ENCODE peak calls at places on chromosomes 3 and 15, in ten cellular contexts. O is PC-3; Q is lung; H is osteoblast; G is ascending aorta; A is SK-N-SH; S is small intestine; U is CD8-positive, alpha-beta memory T cell; F is stomach; B is spleen. Z is an unnamed sample. For H3K9me3, the result is how much of the 10 kb centered on the place peaks cover.

GRCh38 chr3:113968986-113969385 is 21.2 kb downstream of the ZDHHC23 start:
- DNase-seq in O (no peak), Q (no peak), H (no peak), G (no peak), A (no peak), S (no peak), U (no peak), F (no peak), B (no peak), Z (no peak)

GRCh38 chr15:68609618-68610017 is 30.8 kb downstream of the CORO2B start:
- DNase-seq in O (no peak), Q (no peak), H (peak), G (peak), A (no peak), S (no peak), U (no peak), F (no peak), B (no peak), Z (no peak)

GRCh38 chr15:52086001-52086786 is 26.4 kb downstream of the BCL2L10 start:
- DNase-seq in O (no peak), Q (no peak), H (no peak), G (no peak), A (no peak), S (no peak), U (no peak), F (no peak), B (no peak), Z (no peak)

GRCh38 chr3:156847746-156848339 is 21.7 kb downstream of the LEKR1 start:
- DNase-seq in O (no peak), Q (no peak), H (no peak), G (no peak), A (no peak), S (no peak), U (no peak), F (no peak), B (no peak), Z (no peak)

GRCh38 chr15:63938486-63939061 is 104.8 kb upstream of the HERC1 start:
- DNase-seq in O (no peak), Q (no peak), H (peak), G (no peak), A (no peak), S (no peak), U (no peak), F (no peak), B (no peak), Z (no peak)

GRCh38 chr3:60146121-60146520 is 1096.3 kb upstream of the CFAP20DC start:
- DNase-seq in O (no peak), Q (no peak), H (no peak), G (no peak), A (no peak), S (no peak), U (no peak), F (no peak), B (no peak), Z (no peak)

GRCh38 chr15:34188711-34189110 is 21.2 kb downstream of the KATNBL1 start:
- DNase-seq in O (no peak), Q (no peak), H (no peak), G (no peak), A (no peak), S (no peak), U (no peak), F (no peak), B (no peak), Z (no peak)

GRCh38 chr15:73988075-73988969 is 3.8 kb downstream of the STOML1 start:
- DNase-seq in O (peak), Q (no peak), H (no peak), G (no peak), A (no peak), S (no peak), U (no peak), F (no peak), B (no peak), Z (no peak)

GRCh38 chr3:132726341-132726823 is 4.2 kb upstream of the NPHP3 start:
- DNase-seq in O (peak), Q (no peak), H (peak), G (no peak), A (peak), S (peak), U (no peak), F (no peak), B (no peak), Z (no peak)

GRCh38 chr3:23113455-23114171 is 89.5 kb upstream of the UBE2E2 start:
- DNase-seq in O (peak), Q (no peak), H (peak), G (no peak), A (no peak), S (no peak), U (no peak), F (no peak), B (no peak), Z (no peak)

GRCh38 chr15:38084289-38084688 is 149.8 kb downstream of the TMCO5A start:
- DNase-seq in O (peak), Q (no peak), H (no peak), G (no peak), A (no peak), S (no peak), U (no peak), F (no peak), B (no peak), Z (no peak)

GRCh38 chr15:79154491-79155182 is 64.1 kb upstream of the RASGRF1 start:
- DNase-seq in O (no peak), Q (no peak), H (peak), G (no peak), A (peak), S (no peak), U (no peak), F (no peak), B (no peak), Z (no peak)

GRCh38 chr15:49678655-49679054 is 57.8 kb downstream of the DTWD1 start:
- DNase-seq in O (no peak), Q (no peak), H (no peak), G (no peak), A (no peak), S (no peak), U (no peak), F (no peak), B (no peak), Z (no peak)

GRCh38 chr3:43181202-43181910 is 75.5 kb upstream of the POMGNT2 start:
- DNase-seq in O (peak), Q (no peak), H (no peak), G (peak), A (no peak), S (peak), U (no peak), F (no peak), B (no peak), Z (no peak)

GRCh38 chr15:83012038-83012490 is 625 bp upstream of the C15orf40 start:
- DNase-seq in O (no peak), Q (no peak), H (no peak), G (no peak), A (no peak), S (no peak), U (no peak), F (no peak), B (no peak), Z (no peak)

GRCh38 chr3:13891492-13892073 is 11.7 kb upstream of the WNT7A start:
- DNase-seq in O (no peak), Q (peak), H (peak), G (no peak), A (no peak), S (no peak), U (no peak), F (no peak), B (peak), Z (no peak)

GRCh38 chr15:71512281-71513016 is 297.9 kb upstream of the NR2E3 start:
- DNase-seq in O (peak), Q (no peak), H (no peak), G (no peak), A (no peak), S (no peak), U (no peak), F (no peak), B (no peak), Z (no peak)

GRCh38 chr3:112464264-112464663 is 35.0 kb downstream of the BTLA start:
- DNase-seq in O (no peak), Q (no peak), H (no peak), G (no peak), A (no peak), S (peak), U (no peak), F (no peak), B (no peak), Z (no peak)

GRCh38 chr3:15292765-15293522 is 39.4 kb downstream of the SH3BP5 start:
- DNase-seq in O (no peak), Q (no peak), H (no peak), G (peak), A (no peak), S (no peak), U (no peak), F (no peak), B (no peak), Z (no peak)

DNA sequence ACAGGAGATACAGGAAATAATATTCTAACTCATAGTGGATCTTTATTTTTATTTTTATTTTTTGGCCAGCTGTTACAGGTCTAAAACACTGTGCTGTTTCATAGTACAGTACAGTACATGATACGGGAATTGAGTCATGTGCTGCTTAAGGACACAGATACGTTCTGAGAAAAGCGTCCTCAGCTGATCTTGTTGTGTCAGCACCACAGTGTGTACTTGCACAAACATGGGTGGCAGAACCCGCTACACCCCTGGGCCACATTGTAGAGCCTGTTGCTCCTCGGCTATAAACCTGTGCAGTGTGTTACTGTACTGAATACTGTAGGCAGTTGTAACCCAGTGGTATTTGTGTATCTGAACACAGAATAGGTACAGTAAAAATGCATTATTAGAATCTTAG is 183.4 kb downstream of the OR4M2 start:
- DNase-seq in O (no peak), Q (no peak), H (no peak), G (no peak), A (no peak), S (no peak), U (no peak), F (no peak), B (no peak), Z (no peak)
- H3K9me3 ChIP-seq in O (under half), Q (under half), H (under half), G (under half), A (under half), S (under half), U (under half), F (under half), B (under half), Z (under half)

GRCh38 chr3:105867690-105868449 is 942 bp downstream of the CBLB start:
- DNase-seq in O (peak), Q (no peak), H (no peak), G (no peak), A (no peak), S (peak), U (no peak), F (no peak), B (no peak), Z (no peak)

GRCh38 chr3:105868450-105868744 is 415 bp downstream of the CBLB start:
- DNase-seq in O (peak), Q (peak), H (peak), G (peak), A (peak), S (no peak), U (peak), F (peak), B (peak), Z (no peak)

GRCh38 chr3:105865016-105865623 is 3.7 kb downstream of the CBLB start:
- DNase-seq in O (peak), Q (no peak), H (no peak), G (no peak), A (no peak), S (no peak), U (no peak), F (no peak), B (no peak), Z (no peak)

GRCh38 chr3:105865867-105866350 is 2.9 kb downstream of the CBLB start:
- DNase-seq in O (no peak), Q (no peak), H (no peak), G (no peak), A (no peak), S (no peak), U (no peak), F (no peak), B (no peak), Z (no peak)

GRCh38 chr3:105866656-105867653 is 1.9 kb downstream of the CBLB start:
- DNase-seq in O (peak), Q (no peak), H (no peak), G (no peak), A (no peak), S (peak), U (no peak), F (no peak), B (no peak), Z (no peak)
- H3K9me3 ChIP-seq in O (under half), Q (under half), H (under half), G (under half), A (under half), S (under half), U (under half), F (under half), B (under half), Z (under half)

DNA sequence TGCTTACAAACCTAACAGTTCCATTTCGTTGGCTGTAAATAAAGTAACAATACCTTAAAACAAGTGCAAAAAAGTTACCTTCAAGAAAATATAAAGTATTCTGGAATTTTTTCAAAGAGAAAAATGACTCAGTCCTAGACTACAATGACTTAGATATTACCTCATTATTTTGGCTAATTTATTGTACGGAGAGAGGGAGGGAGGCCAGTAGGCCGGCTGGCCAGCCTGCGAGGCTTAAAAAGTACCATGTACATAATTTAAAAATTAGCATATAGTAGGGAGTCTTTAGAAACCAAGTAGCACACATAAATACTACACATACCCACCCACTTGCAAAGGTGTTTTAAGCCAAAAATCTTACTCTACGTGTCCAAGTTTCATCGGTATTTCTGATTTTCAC is 41.9 kb upstream of the MAP4 start:
- DNase-seq in O (no peak), Q (no peak), H (peak), G (no peak), A (no peak), S (no peak), U (no peak), F (no peak), B (no peak), Z (no peak)
- H3K9me3 ChIP-seq in O (under half), Q (under half), H (under half), G (under half), A (under half), S (under half), U (under half), F (under half), B (under half), Z (under half)

GRCh38 chr3:88092270-88092669 is 33.2 kb downstream of the ZNF654 start:
- DNase-seq in O (no peak), Q (no peak), H (no peak), G (no peak), A (no peak), S (no peak), U (no peak), F (no peak), B (no peak), Z (no peak)
- H3K9me3 ChIP-seq in O (under half), Q (under half), H (under half), G (under half), A (under half), S (under half), U (under half), F (under half), B (under half), Z (under half)

Z was measured in iPS DF 6.9.